ENCODE peak calls at places on chromosomes 5 and 9, in four cellular contexts. One of them, this sample, is unnamed.
A peak's percentile ranks its signal among the peaks of the same experiment; 100 is the strongest.

GRCh38 chr5:116494784-116495480 is 79.7 kb downstream of the SEMA6A start:
- DNase-seq in AG10803: no peak
- DNase-seq in hypothalamus: no peak
- DNase-seq in frontal cortex: no peak
- DNase-seq in this sample: no peak

GRCh38 chr9:14395300-14396082 is 81.5 kb upstream of the NFIB start:
- DNase-seq in AG10803: no peak
- DNase-seq in frontal cortex: peak; percentile 18
- DNase-seq in hypothalamus: no peak
- DNase-seq in this sample: no peak

GRCh38 chr9:110050925-110051355 is 157.0 kb downstream of the C9orf152 start:
- DNase-seq in AG10803: peak; percentile 96
- DNase-seq in frontal cortex: no peak
- DNase-seq in hypothalamus: no peak
- DNase-seq in this sample: peak; percentile 99

GRCh38 chr9:100120286-100120685 is 21.2 kb downstream of the INVS start:
- DNase-seq in frontal cortex: no peak
- DNase-seq in AG10803: no peak
- DNase-seq in hypothalamus: no peak
- DNase-seq in this sample: no peak

GRCh38 chr5:133052317-133053175 is 733 bp downstream of the HSPA4 start:
- DNase-seq in hypothalamus: no peak
- DNase-seq in frontal cortex: peak; percentile 22
- DNase-seq in AG10803: peak; percentile 45
- DNase-seq in this sample: peak; percentile 67

GRCh38 chr5:140632366-140633080 is 452 bp downstream of the CD14 start:
- DNase-seq in frontal cortex: no peak
- DNase-seq in hypothalamus: peak; percentile 8
- DNase-seq in AG10803: peak; percentile 33
- DNase-seq in this sample: peak; percentile 52

GRCh38 chr5:80755634-80756033 is 100.9 kb upstream of the DHFR start:
- DNase-seq in AG10803: no peak
- DNase-seq in frontal cortex: no peak
- DNase-seq in hypothalamus: no peak
- DNase-seq in this sample: no peak

GRCh38 chr9:134487066-134487710 is 154.4 kb upstream of the COL5A1 start:
- DNase-seq in frontal cortex: no peak
- DNase-seq in hypothalamus: no peak
- DNase-seq in AG10803: no peak
- DNase-seq in this sample: no peak

GRCh38 chr9:127505396-127506116 is 54.2 kb downstream of the LRSAM1 start:
- DNase-seq in AG10803: peak; percentile 45
- DNase-seq in frontal cortex: no peak
- DNase-seq in hypothalamus: no peak
- DNase-seq in this sample: peak; percentile 57

GRCh38 chr5:82885657-82886389 is 191.4 kb downstream of the TMEM167A start:
- DNase-seq in AG10803: no peak
- DNase-seq in frontal cortex: no peak
- DNase-seq in hypothalamus: no peak
- DNase-seq in this sample: peak; percentile 24

GRCh38 chr9:136119259-136120118 is 814 bp upstream of the TMEM250 start:
- DNase-seq in frontal cortex: no peak
- DNase-seq in hypothalamus: no peak
- DNase-seq in AG10803: peak; percentile 54
- DNase-seq in this sample: peak; percentile 69

GRCh38 chr9:136703231-136703870 is 9.0 kb upstream of the DIPK1B start:
- DNase-seq in AG10803: no peak
- DNase-seq in hypothalamus: no peak
- DNase-seq in frontal cortex: no peak
- DNase-seq in this sample: no peak

GRCh38 chr5:10521466-10522223 is 42.2 kb upstream of the ANKRD33B start:
- DNase-seq in AG10803: no peak
- DNase-seq in frontal cortex: no peak
- DNase-seq in hypothalamus: no peak
- DNase-seq in this sample: no peak

GRCh38 chr5:72015103-72015548 is 92.1 kb upstream of the MAP1B start:
- DNase-seq in hypothalamus: peak; percentile 63
- DNase-seq in AG10803: peak; percentile 20
- DNase-seq in frontal cortex: peak; percentile 5
- DNase-seq in this sample: peak; percentile 49

GRCh38 chr9:129865668-129866320 is 30.5 kb downstream of the USP20 start:
- DNase-seq in hypothalamus: no peak
- DNase-seq in frontal cortex: no peak
- DNase-seq in AG10803: no peak
- DNase-seq in this sample: no peak

GRCh38 chr5:3391210-3391609 is 204.4 kb upstream of the IRX1 start:
- DNase-seq in AG10803: no peak
- DNase-seq in frontal cortex: no peak
- DNase-seq in hypothalamus: no peak
- DNase-seq in this sample: no peak

GRCh38 chr9:28032178-28032532 is 458.9 kb upstream of the C9orf72 start:
- DNase-seq in frontal cortex: no peak
- DNase-seq in hypothalamus: no peak
- DNase-seq in AG10803: peak; percentile 11
- DNase-seq in this sample: no peak

GRCh38 chr5:42929871-42930270 is 110.2 kb downstream of the ANXA2R start:
- DNase-seq in AG10803: no peak
- DNase-seq in hypothalamus: no peak
- DNase-seq in frontal cortex: no peak
- DNase-seq in this sample: peak; percentile 16

GRCh38 chr9:74414325-74414724 is 82.8 kb upstream of the RORB start:
- DNase-seq in frontal cortex: no peak
- DNase-seq in AG10803: no peak
- DNase-seq in hypothalamus: no peak
- DNase-seq in this sample: no peak

GRCh38 chr5:111453747-111454146 is 58.6 kb downstream of the STARD4 start:
- DNase-seq in hypothalamus: no peak
- DNase-seq in AG10803: peak; percentile 27
- DNase-seq in frontal cortex: no peak
- DNase-seq in this sample: peak; percentile 74

GRCh38 chr5:176803027-176803942 is 7.1 kb upstream of the UNC5A start:
- DNase-seq in AG10803: no peak
- DNase-seq in hypothalamus: no peak
- DNase-seq in frontal cortex: no peak
- DNase-seq in this sample: no peak

GRCh38 chr5:10601246-10602030 is 37.6 kb downstream of the ANKRD33B start:
- DNase-seq in hypothalamus: peak; percentile 66
- DNase-seq in AG10803: peak; percentile 83
- DNase-seq in frontal cortex: peak; percentile 48
- DNase-seq in this sample: peak; percentile 97

GRCh38 chr9:135896626-135897025 is 10.7 kb downstream of the CAMSAP1 start:
- DNase-seq in AG10803: no peak
- DNase-seq in hypothalamus: no peak
- DNase-seq in frontal cortex: no peak
- DNase-seq in this sample: no peak

GRCh38 chr5:112738180-112738560 is 485 bp downstream of the APC start:
- DNase-seq in hypothalamus: no peak
- DNase-seq in frontal cortex: no peak
- DNase-seq in AG10803: no peak
- DNase-seq in this sample: peak; percentile 9

GRCh38 chr5:179124329-179124852 is 64.2 kb downstream of the ZNF354C start:
- DNase-seq in frontal cortex: no peak
- DNase-seq in hypothalamus: no peak
- DNase-seq in AG10803: no peak
- DNase-seq in this sample: no peak

GRCh38 chr5:163682226-163682625 is 176.8 kb downstream of the MAT2B start:
- DNase-seq in hypothalamus: no peak
- DNase-seq in AG10803: no peak
- DNase-seq in frontal cortex: no peak
- DNase-seq in this sample: no peak

GRCh38 chr9:101486693-101487442 is 46.8 kb upstream of the RNF20 start:
- DNase-seq in hypothalamus: peak; percentile 29
- DNase-seq in AG10803: peak; percentile 63
- DNase-seq in frontal cortex: peak; percentile 78
- DNase-seq in this sample: peak; percentile 60

GRCh38 chr5:14879393-14879792 is 7.8 kb upstream of the ANKH start:
- DNase-seq in frontal cortex: no peak
- DNase-seq in hypothalamus: no peak
- DNase-seq in AG10803: no peak
- DNase-seq in this sample: no peak

GRCh38 chr5:1282139-1282992 is 12.5 kb downstream of the TERT start:
- DNase-seq in hypothalamus: no peak
- DNase-seq in AG10803: no peak
- DNase-seq in frontal cortex: no peak
- DNase-seq in this sample: peak; percentile 66

GRCh38 chr5:167049771-167050567 is 1241.5 kb upstream of the WWC1 start:
- DNase-seq in hypothalamus: no peak
- DNase-seq in frontal cortex: no peak
- DNase-seq in AG10803: no peak
- DNase-seq in this sample: no peak

GRCh38 chr9:87810008-87810407 is 72.7 kb upstream of the SPATA31E1 start:
- DNase-seq in hypothalamus: no peak
- DNase-seq in AG10803: no peak
- DNase-seq in frontal cortex: no peak
- DNase-seq in this sample: no peak

GRCh38 chr5:54470191-54470590 is 14.7 kb downstream of the HSPB3 start:
- DNase-seq in hypothalamus: no peak
- DNase-seq in AG10803: peak; percentile 78
- DNase-seq in frontal cortex: no peak
- DNase-seq in this sample: peak; percentile 79

GRCh38 chr9:22118810-22119479 is 109.8 kb upstream of the CDKN2B start:
- DNase-seq in frontal cortex: no peak
- DNase-seq in AG10803: no peak
- DNase-seq in hypothalamus: no peak
- DNase-seq in this sample: no peak

GRCh38 chr9:128419061-128419925 is 1.4 kb upstream of the CERCAM start:
- DNase-seq in AG10803: peak; percentile 45
- DNase-seq in hypothalamus: no peak
- DNase-seq in frontal cortex: no peak
- DNase-seq in this sample: peak; percentile 68

GRCh38 chr5:76717222-76718083 is 1.5 kb downstream of the F2R start:
- DNase-seq in AG10803: no peak
- DNase-seq in frontal cortex: no peak
- DNase-seq in hypothalamus: no peak
- DNase-seq in this sample: no peak

GRCh38 chr5:149038336-149039075 is 24.4 kb downstream of the SH3TC2 start:
- DNase-seq in hypothalamus: no peak
- DNase-seq in AG10803: peak; percentile 26
- DNase-seq in frontal cortex: no peak
- DNase-seq in this sample: peak; percentile 55

GRCh38 chr5:71533614-71534013 is 53.5 kb upstream of the MCCC2 start:
- DNase-seq in AG10803: peak; percentile 44
- DNase-seq in frontal cortex: no peak
- DNase-seq in hypothalamus: no peak
- DNase-seq in this sample: peak; percentile 60

GRCh38 chr5:180090098-180090768 is 18.7 kb upstream of the RNF130 start:
- DNase-seq in AG10803: peak; percentile 61
- DNase-seq in hypothalamus: peak; percentile 16
- DNase-seq in frontal cortex: peak; percentile 57
- DNase-seq in this sample: peak; percentile 62

GRCh38 chr5:79346420-79346824 is 110.5 kb downstream of the JMY start:
- DNase-seq in hypothalamus: no peak
- DNase-seq in frontal cortex: no peak
- DNase-seq in AG10803: peak; percentile 25
- DNase-seq in this sample: peak; percentile 84